ENCODE peak calls at places on chromosomes 13 and 19, in four cellular contexts. U is GOT3; Q is EH; D is naive thymus-derived CD8-positive, alpha-beta T cell. L is an unnamed sample.

GRCh38 chr13:83765796-83766195 is 116.5 kb downstream of the SLITRK1 start:
- DNase-seq in D (no peak), Q (no peak), U (no peak), L (no peak)

GRCh38 chr13:78192721-78193120 is 274.1 kb upstream of the EDNRB start:
- DNase-seq in D (no peak), Q (peak; percentile 83), U (no peak), L (no peak)

GRCh38 chr13:108877300-108877699 is 247.9 kb downstream of the MYO16 start:
- DNase-seq in Q (peak; percentile 17), U (no peak), D (no peak), L (peak; percentile 16)

GRCh38 chr13:31722684-31723083 is 16.6 kb upstream of the RXFP2 start:
- DNase-seq in Q (peak; percentile 8), U (no peak), D (no peak), L (no peak)

GRCh38 chr19:7783991-7784421 is 21.0 kb downstream of the CLEC4M start:
- DNase-seq in Q (peak; percentile 12), U (no peak), D (no peak), L (peak; percentile 49)

GRCh38 chr13:105979586-105979985 is 555.9 kb downstream of the EFNB2 start:
- DNase-seq in D (no peak), U (no peak), Q (peak; percentile 24), L (no peak)

GRCh38 chr13:82341116-82341515 is 1541.2 kb downstream of the SLITRK1 start:
- DNase-seq in Q (no peak), U (no peak), D (no peak), L (no peak)

GRCh38 chr13:35697281-35697680 is 220.8 kb upstream of the MAB21L1 start:
- DNase-seq in Q (peak; percentile 54), D (no peak), U (no peak), L (no peak)

GRCh38 chr13:35848316-35848715 is 282.9 kb downstream of the DCLK1 start:
- DNase-seq in U (no peak), Q (no peak), D (no peak), L (no peak)

GRCh38 chr19:19444694-19445155 is 39.2 kb downstream of the GATAD2A start:
- DNase-seq in D (no peak), Q (peak; percentile 74), U (no peak), L (no peak)

GRCh38 chr13:39490136-39490535 is 112.9 kb downstream of the LHFPL6 start:
- DNase-seq in Q (peak; percentile 12), U (no peak), D (no peak), L (no peak)

GRCh38 chr13:114107686-114108081 is 24.7 kb downstream of the RASA3 start:
- DNase-seq in Q (peak; percentile 94), D (no peak), U (no peak), L (peak; percentile 92)

GRCh38 chr13:40376296-40376849 is 290.1 kb downstream of the FOXO1 start:
- DNase-seq in Q (no peak), U (no peak), D (no peak), L (peak; percentile 94)

GRCh38 chr19:16118489-16119033 is 6.9 kb downstream of the RAB8A start:
- DNase-seq in U (no peak), Q (no peak), D (no peak), L (no peak)

GRCh38 chr13:101979825-101980224 is 422.0 kb downstream of the FGF14 start:
- DNase-seq in Q (no peak), U (no peak), D (no peak), L (no peak)

GRCh38 chr19:15419413-15420025 is 731 bp upstream of the AKAP8L start:
- DNase-seq in D (no peak), U (no peak), Q (peak; percentile 25), L (no peak)

GRCh38 chr19:4967738-4968461 is 1.0 kb upstream of the KDM4B start:
- DNase-seq in U (no peak), Q (no peak), D (no peak), L (peak; percentile 62)

GRCh38 chr13:67620665-67621064 is 390.5 kb upstream of the PCDH9 start:
- DNase-seq in D (no peak), Q (no peak), U (no peak), L (peak; percentile 18)

GRCh38 chr19:15198006-15198356 is 2.8 kb downstream of the NOTCH3 start:
- DNase-seq in U (no peak), D (no peak), Q (no peak), L (peak; percentile 70)

GRCh38 chr13:106391271-106391670 is 144.2 kb downstream of the EFNB2 start:
- DNase-seq in Q (no peak), D (no peak), U (no peak), L (no peak)

GRCh38 chr13:71879129-71879535 is 12.1 kb upstream of the DACH1 start:
- DNase-seq in D (no peak), Q (peak; percentile 15), U (no peak), L (peak; percentile 22)

GRCh38 chr13:50222569-50223332 is 207.5 kb downstream of the KCNRG start:
- DNase-seq in U (no peak), Q (peak; percentile 69), D (no peak), L (peak; percentile 85)

GRCh38 chr19:52297601-52298358 is 811 bp downstream of the ZNF480 start:
- DNase-seq in D (peak; percentile 5), U (no peak), Q (peak; percentile 5), L (peak; percentile 34)

GRCh38 chr13:78193853-78194252 is 275.2 kb upstream of the EDNRB start:
- DNase-seq in D (no peak), U (no peak), Q (peak; percentile 25), L (no peak)

GRCh38 chr19:40521276-40521675 is 54.5 kb downstream of the SPTBN4 start:
- DNase-seq in D (peak; percentile 5), U (no peak), Q (peak; percentile 43), L (no peak)